ENCODE peak calls at places on chromosomes 1 and 21, in nine cellular contexts. G is esophagus muscularis mucosa; W is CD8-positive, alpha-beta T cell; Z is GM12878; D is K562; J is lower lobe of right lung; V is left lung; U is stomach; H is sigmoid colon. X is an unnamed sample.

GRCh38 chr1:112995890-112996289 is 39.9 kb upstream of the SLC16A1 start:
- DNase-seq in G (no peak), W (no peak), Z (no peak), D (no peak), J (no peak), V (no peak), U (no peak), H (no peak), X (no peak)

GRCh38 chr1:101174722-101175121 is 62.1 kb upstream of the S1PR1 start:
- DNase-seq in G (no peak), W (no peak), Z (no peak), D (no peak), J (no peak), V (no peak), U (no peak), H (no peak), X (no peak)

GRCh38 chr1:234600418-234601216 is 9.4 kb downstream of the IRF2BP2 start:
- DNase-seq in G (no peak), W (peak), Z (no peak), D (peak), J (no peak), V (peak), U (peak), H (no peak), X (peak)

GRCh38 chr1:201585099-201585498 is 46.2 kb downstream of the NAV1 start:
- DNase-seq in G (no peak), W (no peak), Z (no peak), D (no peak), J (no peak), V (no peak), U (no peak), H (no peak), X (no peak)

GRCh38 chr1:93979718-93980319 is 70.6 kb upstream of the GCLM start:
- DNase-seq in G (no peak), W (no peak), Z (no peak), D (no peak), J (no peak), V (no peak), U (no peak), H (peak), X (no peak)

GRCh38 chr1:69312055-69312732 is 255.5 kb upstream of the LRRC7 start:
- DNase-seq in G (no peak), W (no peak), Z (no peak), D (no peak), J (no peak), V (no peak), U (no peak), H (no peak), X (no peak)

GRCh38 chr1:35046730-35047129 is 15.0 kb upstream of the ZMYM6 start:
- DNase-seq in G (no peak), W (no peak), Z (no peak), D (no peak), J (no peak), V (no peak), U (no peak), H (no peak), X (no peak)

GRCh38 chr1:163540727-163541126 is 219.0 kb downstream of the NUF2 start:
- DNase-seq in G (no peak), W (no peak), Z (no peak), D (no peak), J (no peak), V (no peak), U (no peak), H (no peak), X (no peak)

GRCh38 chr1:150311762-150312161 is 9.6 kb upstream of the PRPF3 start:
- DNase-seq in G (no peak), W (no peak), Z (no peak), D (no peak), J (no peak), V (no peak), U (no peak), H (no peak), X (no peak)

GRCh38 chr1:169460193-169460833 is 25.4 kb downstream of the SLC19A2 start:
- DNase-seq in G (no peak), W (peak), Z (no peak), D (no peak), J (peak), V (peak), U (peak), H (no peak), X (no peak)

GRCh38 chr21:33075596-33076195 is 5.8 kb downstream of the OLIG1 start:
- DNase-seq in G (no peak), W (no peak), Z (no peak), D (no peak), J (no peak), V (no peak), U (no peak), H (no peak), X (no peak)

GRCh38 chr1:28173151-28173979 is 3.1 kb downstream of the PTAFR start:
- DNase-seq in G (no peak), W (no peak), Z (no peak), D (no peak), J (peak), V (no peak), U (no peak), H (no peak), X (no peak)

GRCh38 chr1:190416239-190416638 is 61.4 kb downstream of the BRINP3 start:
- DNase-seq in G (no peak), W (no peak), Z (no peak), D (no peak), J (no peak), V (no peak), U (no peak), H (no peak), X (peak)

GRCh38 chr21:45964649-45965048 is 16.9 kb upstream of the COL6A1 start:
- DNase-seq in G (no peak), W (no peak), Z (no peak), D (no peak), J (no peak), V (no peak), U (no peak), H (peak), X (no peak)

GRCh38 chr1:94258873-94259331 is 21.5 kb upstream of the ARHGAP29 start:
- DNase-seq in G (no peak), W (no peak), Z (no peak), D (no peak), J (no peak), V (no peak), U (no peak), H (peak), X (no peak)

GRCh38 chr1:10901091-10901893 is 104.8 kb upstream of the CASZ1 start:
- DNase-seq in G (no peak), W (no peak), Z (no peak), D (no peak), J (peak), V (peak), U (peak), H (no peak), X (no peak)

GRCh38 chr1:831522-831921 is 92.2 kb upstream of the SAMD11 start:
- DNase-seq in G (no peak), W (no peak), Z (no peak), D (no peak), J (no peak), V (no peak), U (no peak), H (no peak), X (no peak)

GRCh38 chr1:153030895-153031294 is at the start of gene SPRR1B:
- DNase-seq in G (no peak), W (no peak), Z (no peak), D (no peak), J (no peak), V (no peak), U (no peak), H (no peak), X (no peak)

GRCh38 chr1:28518745-28519341 is 13.0 kb downstream of the RCC1 start:
- DNase-seq in G (no peak), W (no peak), Z (no peak), D (peak), J (no peak), V (no peak), U (no peak), H (peak), X (peak)

GRCh38 chr1:236149003-236149595 is 6.8 kb downstream of the GPR137B start:
- DNase-seq in G (no peak), W (no peak), Z (no peak), D (no peak), J (no peak), V (no peak), U (no peak), H (no peak), X (no peak)

GRCh38 chr1:16013220-16013907 is 4.5 kb downstream of the HSPB7 start:
- DNase-seq in G (no peak), W (peak), Z (peak), D (peak), J (peak), V (peak), U (peak), H (peak), X (peak)

GRCh38 chr1:192633533-192634258 is 2.3 kb upstream of the RGS13 start:
- DNase-seq in G (no peak), W (no peak), Z (no peak), D (no peak), J (no peak), V (no peak), U (no peak), H (no peak), X (no peak)

GRCh38 chr1:232040260-232040659 is 413.7 kb downstream of the DISC1 start:
- DNase-seq in G (no peak), W (no peak), Z (no peak), D (no peak), J (no peak), V (no peak), U (no peak), H (no peak), X (no peak)

GRCh38 chr1:116720406-116721071 is 33.7 kb upstream of the CD2 start:
- DNase-seq in G (no peak), W (no peak), Z (no peak), D (no peak), J (no peak), V (no peak), U (no peak), H (no peak), X (no peak)

GRCh38 chr1:152623203-152623844 is 421 bp upstream of the LCE3A start:
- DNase-seq in G (peak), W (no peak), Z (no peak), D (peak), J (no peak), V (no peak), U (no peak), H (no peak), X (peak)

GRCh38 chr1:234735476-234735875 is 125.5 kb upstream of the IRF2BP2 start:
- DNase-seq in G (no peak), W (no peak), Z (no peak), D (no peak), J (no peak), V (no peak), U (no peak), H (peak), X (no peak)

GRCh38 chr1:64124751-64125445 is 78.5 kb upstream of the UBE2U start:
- DNase-seq in G (no peak), W (no peak), Z (no peak), D (no peak), J (no peak), V (no peak), U (no peak), H (no peak), X (no peak)

GRCh38 chr1:23562138-23562819 is 3.0 kb upstream of the ID3 start:
- DNase-seq in G (peak), W (peak), Z (no peak), D (peak), J (peak), V (peak), U (peak), H (peak), X (peak)

GRCh38 chr1:161227196-161227871 is 1.5 kb downstream of the TOMM40L start:
- DNase-seq in G (peak), W (peak), Z (peak), D (peak), J (peak), V (peak), U (peak), H (peak), X (peak)

GRCh38 chr21:34302496-34302895 is 61.3 kb upstream of the KCNE2 start:
- DNase-seq in G (no peak), W (no peak), Z (no peak), D (no peak), J (no peak), V (no peak), U (no peak), H (no peak), X (no peak)

GRCh38 chr21:41585199-41585994 is 77.4 kb upstream of the TMPRSS2 start:
- DNase-seq in G (no peak), W (no peak), Z (no peak), D (no peak), J (no peak), V (no peak), U (peak), H (no peak), X (no peak)

GRCh38 chr1:89552481-89553194 is 28.0 kb downstream of the LRRC8B start:
- DNase-seq in G (no peak), W (no peak), Z (peak), D (no peak), J (no peak), V (no peak), U (no peak), H (no peak), X (peak)

GRCh38 chr1:222009105-222009730 is 267.3 kb upstream of the DUSP10 start:
- DNase-seq in G (peak), W (peak), Z (peak), D (peak), J (no peak), V (no peak), U (no peak), H (no peak), X (peak)

GRCh38 chr1:203089001-203089650 is 3.3 kb upstream of the MYOG start:
- DNase-seq in G (peak), W (no peak), Z (no peak), D (no peak), J (no peak), V (no peak), U (peak), H (no peak), X (no peak)

GRCh38 chr1:38061883-38062328 is 15.3 kb upstream of the POU3F1 start:
- DNase-seq in G (no peak), W (no peak), Z (peak), D (no peak), J (no peak), V (no peak), U (no peak), H (no peak), X (peak)

GRCh38 chr1:108747898-108748297 is 1.4 kb downstream of the STXBP3 start:
- DNase-seq in G (no peak), W (no peak), Z (no peak), D (no peak), J (no peak), V (no peak), U (no peak), H (no peak), X (no peak)

GRCh38 chr1:244347942-244348341 is 103.8 kb downstream of the ADSS2 start:
- DNase-seq in G (no peak), W (no peak), Z (no peak), D (no peak), J (no peak), V (no peak), U (no peak), H (no peak), X (no peak)

GRCh38 chr1:56080123-56080522 is 499.2 kb downstream of the PLPP3 start:
- DNase-seq in G (no peak), W (no peak), Z (no peak), D (no peak), J (no peak), V (no peak), U (no peak), H (no peak), X (no peak)

GRCh38 chr1:61851849-61852692 is 109.8 kb downstream of the PATJ start:
- DNase-seq in G (no peak), W (no peak), Z (no peak), D (peak), J (no peak), V (no peak), U (no peak), H (no peak), X (peak)

GRCh38 chr1:61851235-61851634 is 109.0 kb downstream of the PATJ start:
- DNase-seq in G (no peak), W (no peak), Z (no peak), D (no peak), J (no peak), V (no peak), U (no peak), H (no peak), X (no peak)

GRCh38 chr1:61852693-61853060 is 110.4 kb downstream of the PATJ start:
- DNase-seq in G (no peak), W (no peak), Z (no peak), D (no peak), J (no peak), V (no peak), U (no peak), H (no peak), X (no peak)

GRCh38 chr1:61853545-61853944 is 111.3 kb downstream of the PATJ start:
- DNase-seq in G (no peak), W (no peak), Z (no peak), D (peak), J (no peak), V (no peak), U (no peak), H (no peak), X (no peak)
- TF ChIP-seq CTCF in G (peak), W (no peak), Z (no peak), D (no peak), J (no peak), V (no peak), U (no peak), H (no peak), X (no peak)

GRCh38 chr1:81111818-81112217 is 688.9 kb upstream of the ADGRL2 start:
- DNase-seq in G (no peak), W (no peak), Z (no peak), D (no peak), J (no peak), V (no peak), U (no peak), H (no peak), X (no peak)

GRCh38 chr1:81109038-81109437 is 691.7 kb upstream of the ADGRL2 start:
- DNase-seq in G (no peak), W (no peak), Z (no peak), D (no peak), J (no peak), V (no peak), U (no peak), H (no peak), X (no peak)

GRCh38 chr1:81114191-81114590 is 686.5 kb upstream of the ADGRL2 start:
- DNase-seq in G (no peak), W (no peak), Z (no peak), D (no peak), J (no peak), V (no peak), U (no peak), H (no peak), X (no peak)

GRCh38 chr1:81115422-81115821 is 685.3 kb upstream of the ADGRL2 start:
- DNase-seq in G (no peak), W (no peak), Z (no peak), D (no peak), J (no peak), V (no peak), U (no peak), H (no peak), X (no peak)

GRCh38 chr1:81113688-81114087 is 687.0 kb upstream of the ADGRL2 start:
- DNase-seq in G (no peak), W (no peak), Z (no peak), D (no peak), J (no peak), V (no peak), U (no peak), H (no peak), X (no peak)
- H3K4me3 ChIP-seq in G (no peak), W (no peak), Z (no peak), D (no peak), J (no peak), V (no peak), U (no peak), H (no peak), X (no peak)

DNA sequence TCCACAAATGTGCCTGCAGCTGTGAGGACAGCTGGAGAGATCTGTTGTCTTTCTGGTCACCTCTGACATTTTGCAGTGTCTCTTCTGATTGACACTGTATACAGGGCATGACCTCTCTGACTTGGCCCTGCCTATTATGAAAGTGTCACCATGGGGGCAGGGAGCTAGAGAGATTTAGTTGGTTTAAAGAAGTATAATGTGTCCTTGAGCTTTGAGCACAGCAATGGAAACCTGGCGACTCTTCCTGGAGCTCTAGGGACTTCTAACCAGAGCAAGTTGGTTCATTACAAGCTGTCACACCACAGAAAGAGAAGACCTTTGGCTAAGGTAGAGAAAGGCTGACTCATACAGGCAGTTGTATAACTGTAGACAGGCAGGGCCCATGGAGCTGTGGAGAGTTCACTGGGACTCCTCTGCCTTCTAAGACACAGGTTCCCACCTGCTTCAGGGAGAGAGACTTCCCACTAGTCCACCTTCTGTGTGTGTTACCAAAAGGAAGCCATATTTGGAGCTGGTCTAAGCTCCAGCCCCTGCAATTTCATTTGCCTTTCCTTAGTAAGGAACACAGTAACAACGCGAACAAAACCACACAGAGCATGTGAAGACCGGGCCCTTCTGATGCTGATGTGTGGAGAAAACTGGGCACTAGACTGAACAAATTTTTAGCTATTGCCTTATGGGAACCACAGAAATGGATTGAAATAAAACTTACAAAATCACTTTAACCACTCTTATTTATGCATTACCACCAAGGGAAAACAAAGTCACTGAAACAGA is 90.5 kb upstream of the ADAR start:
- DNase-seq in G (no peak), W (no peak), Z (no peak), D (no peak), J (no peak), V (no peak), U (no peak), H (no peak), X (peak)
- TF ChIP-seq CTCF in G (no peak), W (no peak), Z (no peak), D (no peak), J (no peak), V (no peak), U (no peak), H (no peak), X (no peak)

DNA sequence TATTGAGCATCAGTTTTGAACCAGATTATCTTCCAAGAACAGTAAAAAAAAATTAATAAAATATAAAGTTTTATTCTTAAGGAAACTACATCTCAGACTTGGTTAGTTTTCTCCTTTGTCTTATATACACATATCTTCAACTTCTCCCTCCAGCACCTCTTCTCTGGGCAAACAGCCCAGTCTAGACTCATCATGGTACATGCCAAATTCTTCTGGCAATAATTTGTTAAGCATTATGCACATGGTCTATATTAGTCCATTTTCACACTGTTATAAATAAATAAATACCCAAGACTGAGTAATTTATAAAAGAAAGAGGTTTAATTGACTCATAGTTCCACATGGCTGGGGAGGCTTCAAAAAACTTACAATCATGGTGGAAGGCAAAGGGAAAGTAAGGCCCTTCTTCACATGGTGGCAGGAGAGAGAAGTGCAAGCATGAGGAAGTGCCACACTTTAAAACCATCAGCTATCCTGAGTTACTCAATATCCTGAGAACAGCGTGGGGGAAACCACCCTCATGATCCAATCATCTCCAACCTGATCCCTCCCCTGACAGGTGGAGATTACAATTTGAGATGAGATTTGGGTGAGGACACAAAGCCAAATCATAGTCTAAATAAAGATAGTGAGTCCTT is 108.7 kb upstream of the RNPC3 start:
- DNase-seq in G (no peak), W (no peak), Z (no peak), D (no peak), J (no peak), V (no peak), U (no peak), H (no peak), X (no peak)
- H3K4me3 ChIP-seq in G (no peak), W (no peak), Z (no peak), D (no peak), J (no peak), V (no peak), U (no peak), H (no peak), X (no peak)

GRCh38 chr1:226646870-226647449 is 92.1 kb downstream of the ITPKB start:
- DNase-seq in G (no peak), W (no peak), Z (no peak), D (no peak), J (peak), V (no peak), U (no peak), H (no peak), X (no peak)
- TF ChIP-seq CTCF in G (no peak), W (no peak), Z (no peak), D (no peak), J (no peak), V (no peak), U (no peak), H (no peak), X (no peak)

GRCh38 chr1:227388771-227389170 is 70.5 kb upstream of the CDC42BPA start:
- DNase-seq in G (no peak), W (no peak), Z (no peak), D (no peak), J (no peak), V (no peak), U (no peak), H (no peak), X (no peak)
- H3K4me3 ChIP-seq in G (no peak), W (no peak), Z (no peak), D (no peak), J (no peak), V (no peak), U (no peak), H (no peak), X (no peak)

GRCh38 chr1:53681647-53682368 is 57.2 kb downstream of the GLIS1 start:
- DNase-seq in G (no peak), W (peak), Z (no peak), D (peak), J (no peak), V (no peak), U (peak), H (no peak), X (peak)
- TF ChIP-seq CTCF in G (peak), W (peak), Z (peak), D (peak), J (no peak), V (no peak), U (no peak), H (peak), X (peak)

X was measured in GM12865.